ENCODE peak calls at places on chromosome 5, in six cellular contexts. One of them, this sample, is unnamed.

GRCh38 chr5:17088051-17088450 is 129.4 kb upstream of the BASP1 start:
- DNase-seq in mesenteric fat pad: no peak
- DNase-seq in AML-193: no peak
- DNase-seq in EH: no peak
- DNase-seq in iPS-NIHi11: no peak
- DNase-seq in HEK293T: no peak
- DNase-seq in this sample: no peak

GRCh38 chr5:74993743-74994142 is 58.6 kb downstream of the GCNT4 start:
- DNase-seq in mesenteric fat pad: no peak
- DNase-seq in AML-193: no peak
- DNase-seq in iPS-NIHi11: no peak
- DNase-seq in HEK293T: no peak
- DNase-seq in EH: peak
- DNase-seq in this sample: no peak

GRCh38 chr5:57532513-57533497 is 50.2 kb upstream of the ACTBL2 start:
- DNase-seq in mesenteric fat pad: no peak
- DNase-seq in HEK293T: no peak
- DNase-seq in AML-193: no peak
- DNase-seq in EH: peak
- DNase-seq in iPS-NIHi11: no peak
- DNase-seq in this sample: no peak

GRCh38 chr5:73222173-73222572 is 49.2 kb downstream of the TMEM174 start:
- DNase-seq in mesenteric fat pad: no peak
- DNase-seq in EH: no peak
- DNase-seq in AML-193: no peak
- DNase-seq in HEK293T: no peak
- DNase-seq in iPS-NIHi11: no peak
- DNase-seq in this sample: no peak

GRCh38 chr5:146767534-146767933 is 111.0 kb downstream of the PPP2R2B start:
- DNase-seq in mesenteric fat pad: no peak
- DNase-seq in EH: no peak
- DNase-seq in AML-193: no peak
- DNase-seq in iPS-NIHi11: no peak
- DNase-seq in HEK293T: no peak
- DNase-seq in this sample: no peak

GRCh38 chr5:102933721-102934459 is 178.8 kb downstream of the PAM start:
- DNase-seq in iPS-NIHi11: no peak
- DNase-seq in AML-193: no peak
- DNase-seq in HEK293T: no peak
- DNase-seq in EH: no peak
- DNase-seq in mesenteric fat pad: no peak
- DNase-seq in this sample: no peak

GRCh38 chr5:172444110-172444510 is 10.2 kb downstream of the SH3PXD2B start:
- DNase-seq in AML-193: no peak
- DNase-seq in EH: peak
- DNase-seq in mesenteric fat pad: peak
- DNase-seq in iPS-NIHi11: no peak
- DNase-seq in HEK293T: no peak
- DNase-seq in this sample: no peak

GRCh38 chr5:54249210-54250028 is 61.0 kb downstream of the ARL15 start:
- DNase-seq in HEK293T: peak
- DNase-seq in EH: peak
- DNase-seq in mesenteric fat pad: no peak
- DNase-seq in iPS-NIHi11: peak
- DNase-seq in AML-193: peak
- DNase-seq in this sample: peak

GRCh38 chr5:61277190-61277589 is 54.9 kb upstream of the ZSWIM6 start:
- DNase-seq in AML-193: no peak
- DNase-seq in EH: peak
- DNase-seq in HEK293T: no peak
- DNase-seq in iPS-NIHi11: no peak
- DNase-seq in mesenteric fat pad: no peak
- DNase-seq in this sample: no peak

GRCh38 chr5:74035521-74035937 is 409.5 kb downstream of the ARHGEF28 start:
- DNase-seq in mesenteric fat pad: no peak
- DNase-seq in EH: peak
- DNase-seq in HEK293T: peak
- DNase-seq in AML-193: peak
- DNase-seq in iPS-NIHi11: peak
- DNase-seq in this sample: peak

GRCh38 chr5:8577792-8578191 is 708.8 kb downstream of the MTRR start:
- DNase-seq in EH: peak
- DNase-seq in HEK293T: no peak
- DNase-seq in mesenteric fat pad: no peak
- DNase-seq in iPS-NIHi11: no peak
- DNase-seq in AML-193: no peak
- DNase-seq in this sample: no peak

GRCh38 chr5:1432296-1432695 is 12.9 kb downstream of the SLC6A3 start:
- DNase-seq in mesenteric fat pad: peak
- DNase-seq in iPS-NIHi11: no peak
- DNase-seq in AML-193: no peak
- DNase-seq in HEK293T: no peak
- DNase-seq in EH: no peak
- DNase-seq in this sample: no peak

GRCh38 chr5:163104496-163104895 is 332.9 kb upstream of the CCNG1 start:
- DNase-seq in iPS-NIHi11: peak
- DNase-seq in HEK293T: peak
- DNase-seq in AML-193: no peak
- DNase-seq in mesenteric fat pad: no peak
- DNase-seq in EH: no peak
- DNase-seq in this sample: no peak

GRCh38 chr5:9562101-9562500 is 16.2 kb upstream of the SEMA5A start:
- DNase-seq in HEK293T: no peak
- DNase-seq in AML-193: no peak
- DNase-seq in mesenteric fat pad: no peak
- DNase-seq in EH: peak
- DNase-seq in iPS-NIHi11: peak
- DNase-seq in this sample: no peak

GRCh38 chr5:142852361-142852760 is 82.2 kb downstream of the ARHGAP26 start:
- DNase-seq in iPS-NIHi11: no peak
- DNase-seq in HEK293T: no peak
- DNase-seq in EH: no peak
- DNase-seq in mesenteric fat pad: no peak
- DNase-seq in AML-193: no peak
- DNase-seq in this sample: no peak

GRCh38 chr5:50445281-50445949 is 4.3 kb upstream of the EMB start:
- DNase-seq in mesenteric fat pad: no peak
- DNase-seq in HEK293T: no peak
- DNase-seq in iPS-NIHi11: no peak
- DNase-seq in EH: no peak
- DNase-seq in AML-193: peak
- DNase-seq in this sample: peak

GRCh38 chr5:177520906-177521513 is 4.2 kb upstream of the DDX41 start:
- DNase-seq in EH: no peak
- DNase-seq in iPS-NIHi11: no peak
- DNase-seq in HEK293T: no peak
- DNase-seq in AML-193: no peak
- DNase-seq in mesenteric fat pad: no peak
- DNase-seq in this sample: no peak

GRCh38 chr5:102241809-102242421 is 54.2 kb downstream of the SLCO4C1 start:
- DNase-seq in AML-193: no peak
- DNase-seq in HEK293T: no peak
- DNase-seq in EH: no peak
- DNase-seq in mesenteric fat pad: no peak
- DNase-seq in iPS-NIHi11: no peak
- DNase-seq in this sample: no peak

GRCh38 chr5:93192107-93192506 is 388.9 kb downstream of the NR2F1-AS1 start:
- DNase-seq in iPS-NIHi11: no peak
- DNase-seq in EH: peak
- DNase-seq in HEK293T: no peak
- DNase-seq in AML-193: no peak
- DNase-seq in mesenteric fat pad: no peak
- DNase-seq in this sample: no peak

GRCh38 chr5:39175273-39175955 is 43.9 kb downstream of the FYB1 start:
- DNase-seq in mesenteric fat pad: no peak
- DNase-seq in EH: no peak
- DNase-seq in AML-193: no peak
- DNase-seq in iPS-NIHi11: peak
- DNase-seq in HEK293T: no peak
- DNase-seq in this sample: no peak

GRCh38 chr5:81750308-81751008 is 439 bp downstream of the SSBP2 start:
- DNase-seq in mesenteric fat pad: no peak
- DNase-seq in HEK293T: peak
- DNase-seq in iPS-NIHi11: peak
- DNase-seq in EH: no peak
- DNase-seq in AML-193: no peak
- DNase-seq in this sample: no peak

GRCh38 chr5:23012842-23013241 is 159.7 kb upstream of the CDH12 start:
- DNase-seq in iPS-NIHi11: no peak
- DNase-seq in HEK293T: no peak
- DNase-seq in mesenteric fat pad: no peak
- DNase-seq in AML-193: no peak
- DNase-seq in EH: no peak
- DNase-seq in this sample: no peak

GRCh38 chr5:98927242-98927987 is 1.4 kb downstream of the CHD1 start:
- DNase-seq in mesenteric fat pad: no peak
- DNase-seq in HEK293T: peak
- DNase-seq in iPS-NIHi11: peak
- DNase-seq in EH: peak
- DNase-seq in AML-193: peak
- DNase-seq in this sample: peak

GRCh38 chr5:40578501-40579451 is 100.9 kb upstream of the PTGER4 start:
- DNase-seq in EH: peak
- DNase-seq in mesenteric fat pad: no peak
- DNase-seq in AML-193: no peak
- DNase-seq in HEK293T: no peak
- DNase-seq in iPS-NIHi11: no peak
- DNase-seq in this sample: no peak

GRCh38 chr5:150510460-150511263 is 2.7 kb downstream of the NDST1 start:
- DNase-seq in mesenteric fat pad: no peak
- DNase-seq in AML-193: no peak
- DNase-seq in EH: no peak
- DNase-seq in iPS-NIHi11: no peak
- DNase-seq in HEK293T: no peak
- DNase-seq in this sample: no peak

GRCh38 chr5:179486596-179487051 is 63.7 kb upstream of the RUFY1 start:
- DNase-seq in EH: peak
- DNase-seq in iPS-NIHi11: no peak
- DNase-seq in mesenteric fat pad: no peak
- DNase-seq in AML-193: no peak
- DNase-seq in HEK293T: no peak
- DNase-seq in this sample: no peak

GRCh38 chr5:43631182-43631910 is 28.4 kb downstream of the NNT start:
- DNase-seq in HEK293T: peak
- DNase-seq in iPS-NIHi11: peak
- DNase-seq in mesenteric fat pad: no peak
- DNase-seq in EH: peak
- DNase-seq in AML-193: peak
- DNase-seq in this sample: peak

GRCh38 chr5:134758504-134759341 is at the start of gene DDX46:
- DNase-seq in AML-193: peak
- DNase-seq in HEK293T: peak
- DNase-seq in mesenteric fat pad: peak
- DNase-seq in EH: peak
- DNase-seq in iPS-NIHi11: peak
- DNase-seq in this sample: peak

GRCh38 chr5:54643679-54644078 is 126.1 kb downstream of the SNX18 start:
- DNase-seq in iPS-NIHi11: no peak
- DNase-seq in AML-193: no peak
- DNase-seq in mesenteric fat pad: no peak
- DNase-seq in HEK293T: no peak
- DNase-seq in EH: peak
- DNase-seq in this sample: no peak

GRCh38 chr5:149831492-149831891 is 101.4 kb downstream of the PPARGC1B start:
- DNase-seq in HEK293T: no peak
- DNase-seq in mesenteric fat pad: no peak
- DNase-seq in iPS-NIHi11: no peak
- DNase-seq in AML-193: no peak
- DNase-seq in EH: peak
- DNase-seq in this sample: no peak

GRCh38 chr5:28369418-28369817 is 1331.0 kb upstream of the CDH9 start:
- DNase-seq in mesenteric fat pad: no peak
- DNase-seq in HEK293T: no peak
- DNase-seq in EH: no peak
- DNase-seq in AML-193: no peak
- DNase-seq in iPS-NIHi11: no peak
- DNase-seq in this sample: no peak

This sample was measured in HL-60.